ENCODE peak calls at places on chromosome X, in seven cellular contexts. J is activated gamma-delta T cell, Z is heart left ventricle, D is NCI-H2081, C is T-helper 1 cell, P is astrocyte of the spinal cord, O is activated T-helper 1 cell treated with Interleukin-2 at 50 U/mL for 16 hours. A is an unnamed sample.
A peak's percentile ranks its signal among the peaks of the same experiment; 100 is the strongest.

GRCh38 chrX:115332832-115333231 is 43.3 kb downstream of the LUZP4 start:
- DNase-seq in J (no peak), Z (no peak), D (no peak), C (no peak), P (no peak), O (no peak), A (no peak)

GRCh38 chrX:39816871-39817731 is 280.7 kb downstream of the BCOR start:
- DNase-seq in J (no peak), Z (no peak), D (no peak), C (no peak), P (peak; percentile 38), O (no peak), A (no peak)

GRCh38 chrX:40871385-40872082 is 136.2 kb upstream of the MED14 start:
- DNase-seq in J (no peak), Z (no peak), D (no peak), C (no peak), P (peak; percentile 50), O (no peak), A (no peak)

GRCh38 chrX:7500386-7500785 is 342.6 kb upstream of the VCX start:
- DNase-seq in J (no peak), Z (no peak), D (no peak), C (no peak), P (no peak), O (no peak), A (no peak)

GRCh38 chrX:83771664-83772063 is 89.3 kb upstream of the CYLC1 start:
- DNase-seq in J (no peak), Z (no peak), D (no peak), C (no peak), P (no peak), O (no peak), A (no peak)

GRCh38 chrX:38970845-38971244 is 169.6 kb downstream of the MID1IP1 start:
- DNase-seq in J (no peak), Z (no peak), D (no peak), C (no peak), P (no peak), O (no peak), A (no peak)

GRCh38 chrX:54182864-54183613 is at the start of gene FAM120C:
- DNase-seq in J (peak; percentile 43), Z (peak; percentile 82), D (peak; percentile 76), C (peak; percentile 51), P (peak; percentile 83), O (peak; percentile 35), A (peak; percentile 56)

GRCh38 chrX:50684871-50685270 is 129.1 kb downstream of the SHROOM4 start:
- DNase-seq in J (no peak), Z (no peak), D (no peak), C (no peak), P (no peak), O (no peak), A (no peak)

GRCh38 chrX:72126539-72127140 is 5.1 kb downstream of the RTL5 start:
- DNase-seq in J (no peak), Z (peak; percentile 85), D (peak; percentile 81), C (peak; percentile 54), P (peak; percentile 80), O (peak; percentile 70), A (peak; percentile 59)

GRCh38 chrX:35800479-35800878 is 2.3 kb downstream of the MAGEB16 start:
- DNase-seq in J (no peak), Z (no peak), D (no peak), C (no peak), P (no peak), O (no peak), A (no peak)

GRCh38 chrX:54495814-54496516 is at the start of gene FGD1:
- DNase-seq in J (no peak), Z (peak; percentile 82), D (peak; percentile 37), C (peak; percentile 21), P (peak; percentile 62), O (no peak), A (peak; percentile 1)

GRCh38 chrX:24877854-24878650 is 137.7 kb downstream of the ARX start:
- DNase-seq in J (no peak), Z (no peak), D (peak; percentile 30), C (no peak), P (peak; percentile 55), O (no peak), A (no peak)

GRCh38 chrX:150688911-150689451 is 4.2 kb upstream of the MTMR1 start:
- DNase-seq in J (no peak), Z (no peak), D (no peak), C (no peak), P (peak; percentile 93), O (no peak), A (no peak)

GRCh38 chrX:119762718-119763117 is 4.3 kb downstream of the SOWAHD start:
- DNase-seq in J (no peak), Z (no peak), D (no peak), C (no peak), P (no peak), O (no peak), A (no peak)

GRCh38 chrX:138886769-138887168 is 175.3 kb upstream of the FGF13 start:
- DNase-seq in J (no peak), Z (no peak), D (no peak), C (no peak), P (peak; percentile 22), O (no peak), A (no peak)

GRCh38 chrX:95056901-95057300 is 1382.9 kb downstream of the FAM133A start:
- DNase-seq in J (no peak), Z (no peak), D (peak; percentile 21), C (no peak), P (peak; percentile 49), O (no peak), A (no peak)

GRCh38 chrX:21658746-21659145 is 616 bp upstream of the KLHL34 start:
- DNase-seq in J (no peak), Z (peak; percentile 46), D (no peak), C (no peak), P (no peak), O (no peak), A (no peak)

GRCh38 chrX:123267220-123267619 is 83.1 kb downstream of the GRIA3 start:
- DNase-seq in J (no peak), Z (no peak), D (no peak), C (no peak), P (peak; percentile 40), O (no peak), A (no peak)

GRCh38 chrX:112356031-112356430 is 273.5 kb upstream of the TRPC5 start:
- DNase-seq in J (no peak), Z (no peak), D (no peak), C (no peak), P (no peak), O (no peak), A (no peak)

GRCh38 chrX:110866421-110866820 is 70.8 kb upstream of the CHRDL1 start:
- DNase-seq in J (no peak), Z (no peak), D (no peak), C (no peak), P (no peak), O (no peak), A (no peak)

GRCh38 chrX:48580662-48581061 is 6.4 kb downstream of the RBM3 start:
- DNase-seq in J (no peak), Z (no peak), D (no peak), C (no peak), P (no peak), O (no peak), A (no peak)

GRCh38 chrX:94635003-94635402 is 961.0 kb downstream of the FAM133A start:
- DNase-seq in J (no peak), Z (no peak), D (no peak), C (no peak), P (no peak), O (no peak), A (no peak)

GRCh38 chrX:630007-630921 is at the start of gene SHOX:
- DNase-seq in J (no peak), Z (no peak), D (no peak), C (no peak), P (no peak), O (no peak), A (no peak)

GRCh38 chrX:39907964-39908616 is 189.7 kb downstream of the BCOR start:
- DNase-seq in J (no peak), Z (peak; percentile 76), D (no peak), C (no peak), P (peak; percentile 91), O (no peak), A (no peak)

GRCh38 chrX:75522565-75523411 is at the start of gene ZDHHC15:
- DNase-seq in J (peak; percentile 10), Z (peak; percentile 73), D (peak; percentile 63), C (peak; percentile 19), P (peak; percentile 35), O (peak; percentile 17), A (peak; percentile 4)

GRCh38 chrX:11374570-11374969 is 81.4 kb downstream of the AMELX start:
- DNase-seq in J (no peak), Z (no peak), D (no peak), C (no peak), P (no peak), O (no peak), A (no peak)

GRCh38 chrX:152989292-152989658 is 4.6 kb downstream of the PNMA5 start:
- DNase-seq in J (no peak), Z (no peak), D (no peak), C (no peak), P (peak; percentile 13), O (no peak), A (no peak)

GRCh38 chrX:149499766-149500165 is 5.3 kb downstream of the IDS start:
- DNase-seq in J (no peak), Z (no peak), D (no peak), C (no peak), P (no peak), O (no peak), A (no peak)

GRCh38 chrX:115948018-115948923 is 222.3 kb upstream of the AGTR2 start:
- DNase-seq in J (no peak), Z (no peak), D (peak; percentile 33), C (no peak), P (no peak), O (no peak), A (no peak)

GRCh38 chrX:96430756-96431455 is 253.7 kb upstream of the DIAPH2 start:
- DNase-seq in J (no peak), Z (no peak), D (no peak), C (no peak), P (no peak), O (no peak), A (no peak)

GRCh38 chrX:53283099-53283498 is 1.7 kb upstream of the IQSEC2 start:
- DNase-seq in J (no peak), Z (no peak), D (no peak), C (no peak), P (no peak), O (no peak), A (no peak)

GRCh38 chrX:943035-943434 is 269.4 kb downstream of the CRLF2 start:
- DNase-seq in J (no peak), Z (no peak), D (no peak), C (no peak), P (no peak), O (no peak), A (no peak)

A was measured in effector CD8-positive, alpha-beta T cell.